ENCODE peak calls at places on chromosomes 6 and 20, in seven cellular contexts. Y, P, R, U, N, O and H are unnamed samples.

GRCh38 chr20:63290677-63291472 is 2.1 kb upstream of the COL20A1 start:
- DNase-seq in Y (peak; percentile 73), P (no peak), R (peak; percentile 29), U (peak; percentile 19), N (peak; percentile 43), O (peak; percentile 29), H (no peak)

GRCh38 chr20:52226370-52226769 is 34.8 kb upstream of the ZFP64 start:
- DNase-seq in Y (peak; percentile 21), P (no peak), R (no peak), U (no peak), N (no peak), O (no peak), H (no peak)

GRCh38 chr6:25713802-25714201 is 40.7 kb upstream of the SLC17A4 start:
- DNase-seq in Y (no peak), P (no peak), R (no peak), U (no peak), N (no peak), O (no peak), H (no peak)

GRCh38 chr6:40661726-40662125 is 74.6 kb upstream of the LRFN2 start:
- DNase-seq in Y (no peak), P (no peak), R (no peak), U (no peak), N (no peak), O (no peak), H (no peak)

GRCh38 chr6:5344038-5344437 is 82.7 kb downstream of the FARS2 start:
- DNase-seq in Y (no peak), P (no peak), R (no peak), U (no peak), N (no peak), O (no peak), H (no peak)

GRCh38 chr6:125913864-125914351 is 42.7 kb upstream of the HINT3 start:
- DNase-seq in Y (peak; percentile 87), P (no peak), R (peak; percentile 93), U (no peak), N (no peak), O (peak; percentile 95), H (no peak)

GRCh38 chr6:30885999-30886896 is 1.9 kb downstream of the DDR1 start:
- DNase-seq in Y (peak; percentile 90), P (no peak), R (peak; percentile 75), U (no peak), N (no peak), O (peak; percentile 97), H (no peak)

GRCh38 chr6:142551145-142551811 is 249.5 kb downstream of the ADGRG6 start:
- DNase-seq in Y (no peak), P (no peak), R (peak; percentile 23), U (no peak), N (peak; percentile 6), O (peak; percentile 65), H (no peak)

GRCh38 chr6:100968934-100969333 is 87.8 kb upstream of the ASCC3 start:
- DNase-seq in Y (no peak), P (no peak), R (no peak), U (no peak), N (no peak), O (no peak), H (no peak)

GRCh38 chr20:19885981-19886665 is 128.1 kb downstream of the RIN2 start:
- DNase-seq in Y (peak; percentile 28), P (peak; percentile 83), R (peak; percentile 80), U (no peak), N (no peak), O (peak; percentile 70), H (no peak)

GRCh38 chr6:85459224-85459901 is 9.5 kb downstream of the NT5E start:
- DNase-seq in Y (no peak), P (no peak), R (peak; percentile 97), U (no peak), N (no peak), O (peak; percentile 80), H (no peak)

GRCh38 chr6:27472617-27473400 is at the start of gene ZNF184:
- DNase-seq in Y (peak; percentile 98), P (peak; percentile 98), R (peak; percentile 98), U (peak; percentile 96), N (peak; percentile 80), O (peak; percentile 98), H (peak; percentile 97)

GRCh38 chr20:59195316-59195993 is 31.8 kb downstream of the ZNF831 start:
- DNase-seq in Y (no peak), P (no peak), R (no peak), U (no peak), N (no peak), O (no peak), H (no peak)

GRCh38 chr6:24376875-24377274 is 19.0 kb upstream of the DCDC2 start:
- DNase-seq in Y (no peak), P (no peak), R (no peak), U (no peak), N (no peak), O (peak; percentile 43), H (no peak)

GRCh38 chr6:149095842-149096241 is 221.7 kb upstream of the TAB2 start:
- DNase-seq in Y (no peak), P (no peak), R (no peak), U (no peak), N (no peak), O (no peak), H (no peak)

GRCh38 chr6:11744753-11745152 is 33.9 kb downstream of the ADTRP start:
- DNase-seq in Y (peak; percentile 50), P (no peak), R (peak; percentile 92), U (no peak), N (no peak), O (peak; percentile 96), H (no peak)

GRCh38 chr20:47330933-47331708 is 25.4 kb downstream of the ZMYND8 start:
- DNase-seq in Y (peak; percentile 74), P (no peak), R (peak; percentile 91), U (no peak), N (no peak), O (peak; percentile 100), H (no peak)

GRCh38 chr20:17759449-17759848 is 59.7 kb downstream of the BANF2 start:
- DNase-seq in Y (peak; percentile 24), P (no peak), R (no peak), U (no peak), N (no peak), O (peak; percentile 26), H (no peak)

GRCh38 chr6:17280552-17281090 is 540 bp upstream of the RBM24 start:
- DNase-seq in Y (peak; percentile 62), P (peak; percentile 80), R (peak; percentile 37), U (no peak), N (no peak), O (no peak), H (no peak)

GRCh38 chr6:164167873-164168405 is 753.4 kb downstream of the QKI start:
- DNase-seq in Y (no peak), P (no peak), R (no peak), U (no peak), N (no peak), O (no peak), H (no peak)

GRCh38 chr6:1607557-1608221 is 2.0 kb upstream of the FOXC1 start:
- DNase-seq in Y (peak; percentile 28), P (peak; percentile 79), R (no peak), U (peak; percentile 46), N (no peak), O (no peak), H (no peak)

GRCh38 chr20:24406251-24406650 is 63.2 kb upstream of the SYNDIG1 start:
- DNase-seq in Y (no peak), P (no peak), R (no peak), U (no peak), N (no peak), O (no peak), H (no peak)

GRCh38 chr20:21450572-21450971 is 53.2 kb upstream of the NKX2-4 start:
- DNase-seq in Y (no peak), P (no peak), R (peak; percentile 3), U (no peak), N (no peak), O (peak; percentile 29), H (no peak)

GRCh38 chr20:13458860-13459451 is 179.8 kb downstream of the TASP1 start:
- DNase-seq in Y (peak; percentile 24), P (no peak), R (peak; percentile 42), U (no peak), N (no peak), O (peak; percentile 64), H (peak; percentile 12)

GRCh38 chr6:27251672-27252251 is 4.3 kb downstream of the PRSS16 start:
- DNase-seq in Y (peak; percentile 93), P (peak; percentile 79), R (peak; percentile 25), U (no peak), N (peak; percentile 45), O (peak; percentile 47), H (no peak)

GRCh38 chr6:23245559-23245958 is 676.2 kb downstream of the HDGFL1 start:
- DNase-seq in Y (no peak), P (no peak), R (peak; percentile 31), U (no peak), N (no peak), O (no peak), H (no peak)

GRCh38 chr20:57509665-57510237 is 15.2 kb downstream of the CTCFL start:
- DNase-seq in Y (no peak), P (no peak), R (no peak), U (no peak), N (no peak), O (peak; percentile 38), H (peak; percentile 66)

GRCh38 chr20:62227977-62228958 is 8.2 kb upstream of the HRH3 start:
- DNase-seq in Y (no peak), P (no peak), R (no peak), U (no peak), N (no peak), O (no peak), H (no peak)

GRCh38 chr6:131890091-131890490 is 61.1 kb downstream of the CCN2 start:
- DNase-seq in Y (no peak), P (no peak), R (no peak), U (no peak), N (no peak), O (no peak), H (no peak)

GRCh38 chr20:4607287-4607713 is 114.4 kb upstream of the PRND start:
- DNase-seq in Y (peak; percentile 76), P (no peak), R (peak; percentile 73), U (peak; percentile 42), N (peak; percentile 34), O (peak; percentile 80), H (peak; percentile 31)

GRCh38 chr6:51531623-51532022 is 555.8 kb downstream of the PKHD1 start:
- DNase-seq in Y (no peak), P (no peak), R (no peak), U (no peak), N (no peak), O (no peak), H (peak; percentile 36)